ENCODE peak calls at places on chromosomes 16 and 17, in ten cellular contexts. H, E, C, T, X, L, Q, V, W and R are unnamed samples. For H3K36me3, the result is how much of the 10 kb centered on the place peaks cover.

GRCh38 chr17:72408122-72408382 is 287.2 kb downstream of the SOX9 start:
- DNase-seq in W (no peak), L (no peak), C (no peak), Q (peak), T (no peak), E (no peak), V (no peak), X (no peak), H (no peak), R (no peak)

GRCh38 chr17:76153202-76153601 is 12.2 kb upstream of the FOXJ1 start:
- DNase-seq in Q (no peak), X (no peak), T (no peak), C (no peak), W (peak), V (no peak), H (no peak), E (no peak), L (no peak), R (peak)

GRCh38 chr16:67661101-67661661 is 421 bp downstream of the PARD6A start:
- DNase-seq in Q (peak), X (no peak), T (peak), E (peak), W (no peak), L (peak), C (no peak), H (peak), V (no peak), R (peak)

GRCh38 chr17:35684046-35684802 is 47.2 kb upstream of the RASL10B start:
- DNase-seq in C (no peak), V (no peak), T (no peak), Q (peak), H (peak), X (no peak), W (no peak), E (no peak), L (peak), R (peak)

GRCh38 chr16:991759-992158 is 10.2 kb downstream of the SOX8 start:
- DNase-seq in H (no peak), V (no peak), C (no peak), W (no peak), Q (no peak), L (no peak), E (no peak), X (no peak), T (no peak), R (no peak)

GRCh38 chr16:48813485-48813884 is 203.5 kb upstream of the N4BP1 start:
- DNase-seq in H (no peak), E (no peak), V (no peak), T (no peak), X (no peak), W (no peak), C (no peak), Q (no peak), L (no peak), R (no peak)

GRCh38 chr16:53924311-53924860 is 220.4 kb downstream of the FTO start:
- DNase-seq in T (no peak), X (no peak), L (no peak), W (no peak), V (no peak), Q (no peak), E (no peak), H (peak), C (no peak), R (no peak)

GRCh38 chr17:61846976-61847375 is 16.4 kb downstream of the BRIP1 start:
- DNase-seq in E (no peak), Q (no peak), C (no peak), T (no peak), X (no peak), H (no peak), W (no peak), L (no peak), V (no peak), R (no peak)

GRCh38 chr17:57396515-57396921 is 140.2 kb downstream of the MSI2 start:
- DNase-seq in H (no peak), X (no peak), E (no peak), W (no peak), L (no peak), C (no peak), V (no peak), T (no peak), Q (no peak), R (no peak)

GRCh38 chr16:50038756-50039529 is 13.9 kb downstream of the CNEP1R1 start:
- DNase-seq in T (peak), H (no peak), C (no peak), X (no peak), W (peak), L (no peak), E (no peak), Q (peak), V (peak), R (peak)

GRCh38 chr16:81995651-81996050 is 15.6 kb downstream of the SDR42E1 start:
- DNase-seq in L (peak), H (no peak), W (no peak), C (no peak), Q (no peak), V (no peak), X (no peak), T (no peak), E (no peak), R (no peak)

GRCh38 chr16:76483510-76483909 is 206.3 kb downstream of the CNTNAP4 start:
- DNase-seq in C (no peak), V (no peak), T (no peak), X (no peak), E (no peak), L (no peak), Q (no peak), W (no peak), H (no peak), R (no peak)
- H3K36me3 ChIP-seq in C (under half), V (under half), T (under half), X (under half), E (under half), L (under half), Q (under half), W (under half), H (under half), R (under half)

GRCh38 chr16:56988161-56988947 is 1.0 kb upstream of the NLRC5 start:
- DNase-seq in E (no peak), C (no peak), Q (no peak), L (no peak), T (no peak), W (peak), X (no peak), V (no peak), H (no peak), R (no peak)
- H3K27ac ChIP-seq in E (peak), C (peak), Q (no peak), L (no peak), T (peak), W (peak), X (peak), V (peak), H (no peak), R (no peak)

GRCh38 chr17:29571486-29571882 is 3.0 kb downstream of the TP53I13 start:
- DNase-seq in L (no peak), Q (no peak), T (peak), C (no peak), E (no peak), V (no peak), X (no peak), W (peak), H (no peak), R (no peak)
- H3K36me3 ChIP-seq in L (under half), Q (under half), T (under half), C (under half), E (under half), V (under half), X (under half), W (under half), H (under half), R (under half)

GRCh38 chr17:77174928-77175720 is 34.4 kb downstream of the SEC14L1 start:
- DNase-seq in Q (no peak), L (no peak), E (no peak), H (peak), X (no peak), C (no peak), V (no peak), T (no peak), W (no peak), R (no peak)
- H3K27ac ChIP-seq in Q (no peak), L (no peak), E (no peak), H (peak), X (no peak), C (no peak), V (no peak), T (no peak), W (peak), R (peak)

GRCh38 chr16:58515871-58516767 is 802 bp downstream of the SETD6 start:
- DNase-seq in C (no peak), T (no peak), W (peak), L (peak), X (no peak), V (peak), Q (peak), E (no peak), H (peak), R (peak)

GRCh38 chr16:58516768-58517107 is 1.4 kb downstream of the SETD6 start:
- DNase-seq in Q (no peak), X (no peak), H (no peak), C (no peak), L (no peak), T (no peak), E (no peak), V (no peak), W (no peak), R (no peak)

GRCh38 chr16:58518083-58518979 is 3.0 kb downstream of the SETD6 start:
- DNase-seq in Q (no peak), C (no peak), L (no peak), V (no peak), X (no peak), W (no peak), H (no peak), T (no peak), E (no peak), R (no peak)

GRCh38 chr16:58518980-58519368 is 3.7 kb downstream of the SETD6 start:
- DNase-seq in T (no peak), H (no peak), W (no peak), C (no peak), V (no peak), Q (no peak), L (no peak), E (no peak), X (no peak), R (no peak)

GRCh38 chr16:58519707-58520106 is 4.4 kb downstream of the SETD6 start:
- DNase-seq in C (no peak), T (no peak), Q (no peak), X (no peak), V (no peak), E (no peak), L (no peak), W (no peak), H (no peak), R (no peak)
- H3K36me3 ChIP-seq in C (half or more), T (half or more), Q (under half), X (half or more), V (half or more), E (under half), L (half or more), W (half or more), H (under half), R (half or more)

DNA sequence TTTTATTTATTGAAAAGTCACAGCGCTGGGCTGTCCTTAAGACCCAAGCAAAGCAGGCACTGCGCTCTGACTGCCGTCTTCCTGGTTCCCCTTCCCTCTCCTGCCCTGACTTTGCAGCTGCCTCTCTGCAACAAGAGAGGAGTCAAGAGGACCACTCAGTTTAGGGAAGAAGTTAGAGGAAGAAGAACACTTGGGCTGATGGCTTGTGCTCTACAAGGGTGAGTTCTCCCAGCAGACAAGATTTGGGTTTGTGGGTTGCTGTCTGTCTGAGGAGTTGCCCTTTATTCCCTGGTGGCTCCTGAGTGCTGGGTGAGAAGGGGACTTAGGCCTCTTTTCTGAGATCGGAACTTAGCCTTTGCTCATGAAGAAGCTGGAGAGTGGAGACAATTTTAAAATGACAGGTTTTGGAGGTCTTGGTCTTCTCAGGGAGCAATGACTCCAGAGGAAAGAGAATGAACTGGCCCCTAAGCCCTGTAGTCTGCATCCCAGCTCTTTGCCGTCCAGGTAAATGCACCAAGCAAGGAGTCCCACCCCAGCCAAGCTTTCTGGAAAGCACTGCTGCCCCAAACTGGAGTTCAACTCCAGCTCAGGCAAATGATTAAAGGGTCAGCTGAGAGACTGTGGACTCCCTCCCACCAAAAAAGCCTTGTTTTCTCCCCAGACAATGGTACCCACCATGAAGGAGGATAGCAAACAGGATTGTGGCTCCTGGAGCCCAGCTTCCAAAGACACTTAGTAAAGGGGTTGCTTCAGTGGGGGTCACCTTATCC is 2.7 kb upstream of the HOXB9 start:
- DNase-seq in W (no peak), V (no peak), L (no peak), E (no peak), X (no peak), C (no peak), T (no peak), Q (no peak), H (no peak), R (peak)
- H3K27ac ChIP-seq in W (no peak), V (no peak), L (no peak), E (no peak), X (no peak), C (no peak), T (no peak), Q (no peak), H (no peak), R (no peak)

DNA sequence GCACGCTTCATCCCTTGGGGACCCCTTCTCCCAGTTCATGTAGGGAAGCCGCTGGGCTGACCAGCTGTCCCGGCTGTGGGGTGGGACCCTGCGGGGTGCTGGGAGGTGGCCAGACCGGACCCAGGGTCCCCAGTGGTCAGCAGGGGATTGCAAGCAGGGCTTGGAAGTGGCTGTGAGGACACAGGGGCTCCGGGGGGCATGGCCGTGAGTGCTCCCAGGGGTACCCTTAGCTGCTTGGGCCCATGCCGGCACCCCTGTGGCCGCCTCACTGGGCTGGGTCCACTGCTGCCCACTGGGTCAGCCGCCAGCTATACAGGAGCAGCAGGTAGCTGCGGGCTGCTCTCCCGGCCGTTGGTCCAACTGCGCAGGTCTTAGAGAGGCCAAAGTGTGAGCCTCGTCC is 18.8 kb downstream of the PRSS27 start:
- DNase-seq in L (no peak), Q (no peak), X (no peak), H (no peak), C (no peak), V (no peak), W (no peak), E (peak), T (no peak), R (no peak)
- H3K36me3 ChIP-seq in L (under half), Q (half or more), X (half or more), H (under half), C (half or more), V (half or more), W (half or more), E (under half), T (half or more), R (under half)

GRCh38 chr16:70724146-70725023 is 38.5 kb upstream of the MTSS2 start:
- DNase-seq in V (no peak), E (no peak), Q (no peak), C (no peak), X (no peak), T (no peak), L (no peak), W (no peak), H (no peak), R (no peak)
- H3K27ac ChIP-seq in V (peak), E (no peak), Q (peak), C (peak), X (no peak), T (peak), L (no peak), W (peak), H (no peak), R (peak)

GRCh38 chr16:19703218-19703617 is 14.8 kb downstream of the KNOP1 start:
- DNase-seq in W (no peak), V (no peak), T (no peak), Q (no peak), C (no peak), E (no peak), X (no peak), L (no peak), H (no peak), R (no peak)
- H3K36me3 ChIP-seq in W (under half), V (half or more), T (half or more), Q (under half), C (half or more), E (under half), X (under half), L (under half), H (under half), R (half or more)

GRCh38 chr17:37088913-37089312 is 140.2 kb downstream of the AATF start:
- DNase-seq in E (no peak), X (no peak), Q (no peak), W (no peak), L (no peak), C (no peak), T (no peak), V (no peak), H (peak), R (no peak)

GRCh38 chr17:37090941-37091340 is 142.2 kb downstream of the AATF start:
- DNase-seq in V (no peak), T (no peak), X (no peak), H (no peak), W (no peak), C (no peak), Q (peak), E (no peak), L (no peak), R (no peak)

GRCh38 chr17:37088459-37088858 is 139.7 kb downstream of the AATF start:
- DNase-seq in T (no peak), H (no peak), L (peak), E (no peak), W (no peak), C (no peak), X (no peak), V (no peak), Q (peak), R (no peak)

GRCh38 chr17:37092041-37092440 is 143.3 kb downstream of the AATF start:
- DNase-seq in L (no peak), C (no peak), V (no peak), H (no peak), X (no peak), Q (peak), W (no peak), E (no peak), T (no peak), R (peak)

GRCh38 chr17:37089998-37090397 is 141.2 kb downstream of the AATF start:
- DNase-seq in L (no peak), V (no peak), X (no peak), C (no peak), Q (no peak), T (no peak), E (no peak), H (no peak), W (no peak), R (no peak)
- H3K27ac ChIP-seq in L (no peak), V (peak), X (no peak), C (peak), Q (no peak), T (peak), E (peak), H (no peak), W (peak), R (no peak)